ENCODE peak calls at places on chromosomes 3 and 15, in four cellular contexts. I is BJ, R is transverse colon, X is colonic mucosa. F is an unnamed sample.
A peak's percentile ranks its signal among the peaks of the same experiment; 100 is the strongest.

GRCh38 chr15:99303881-99304280 is 52.6 kb downstream of the LRRC28 start:
- DNase-seq in I (no peak), R (no peak), X (no peak), F (no peak)

GRCh38 chr3:159775372-159775961 is 213.2 kb upstream of the IL12A start:
- DNase-seq in I (peak; percentile 61), R (peak; percentile 43), X (no peak), F (no peak)

GRCh38 chr15:67721996-67722395 is 103.3 kb upstream of the SKOR1 start:
- DNase-seq in I (no peak), R (no peak), X (no peak), F (no peak)

GRCh38 chr3:186825294-186825821 is 17.2 kb upstream of the ADIPOQ start:
- DNase-seq in I (no peak), R (no peak), X (no peak), F (peak; percentile 46)

GRCh38 chr15:71294636-71295241 is 179.5 kb downstream of the THSD4 start:
- DNase-seq in I (peak; percentile 88), R (peak; percentile 88), X (peak; percentile 88), F (no peak)

GRCh38 chr15:94607176-94607654 is 375.9 kb downstream of the MCTP2 start:
- DNase-seq in I (no peak), R (peak; percentile 17), X (no peak), F (no peak)

GRCh38 chr15:35980719-35981118 is 434.8 kb upstream of the DPH6 start:
- DNase-seq in I (peak; percentile 12), R (no peak), X (no peak), F (no peak)

GRCh38 chr3:122273498-122273897 is 51.5 kb upstream of the CSTA start:
- DNase-seq in I (no peak), R (no peak), X (no peak), F (no peak)

GRCh38 chr3:58058654-58059263 is 50.5 kb downstream of the FLNB start:
- DNase-seq in I (peak; percentile 81), R (no peak), X (no peak), F (no peak)

GRCh38 chr3:64185436-64185835 is 39.8 kb downstream of the PRICKLE2 start:
- DNase-seq in I (no peak), R (no peak), X (no peak), F (no peak)

GRCh38 chr3:62622553-62623174 is 249.3 kb upstream of the FEZF2 start:
- DNase-seq in I (no peak), R (no peak), X (peak; percentile 18), F (no peak)

GRCh38 chr3:57758686-57759085 is 2.6 kb downstream of the SLMAP start:
- DNase-seq in I (no peak), R (no peak), X (no peak), F (no peak)

GRCh38 chr3:195048059-195048905 is 222.7 kb downstream of the XXYLT1 start:
- DNase-seq in I (no peak), R (no peak), X (no peak), F (peak; percentile 10)

GRCh38 chr15:33211409-33211808 is 16.9 kb upstream of the FMN1 start:
- DNase-seq in I (no peak), R (peak; percentile 31), X (peak; percentile 39), F (no peak)

GRCh38 chr3:89332311-89333159 is 225.1 kb downstream of the EPHA3 start:
- DNase-seq in I (no peak), R (no peak), X (no peak), F (no peak)

GRCh38 chr3:196193738-196194541 is 17.3 kb downstream of the ZDHHC19 start:
- DNase-seq in I (no peak), R (peak; percentile 79), X (peak; percentile 77), F (no peak)

GRCh38 chr3:138196023-138196422 is 8.9 kb downstream of the ARMC8 start:
- DNase-seq in I (no peak), R (no peak), X (no peak), F (no peak)

GRCh38 chr15:70857547-70858265 is 3.7 kb upstream of the LARP6 start:
- DNase-seq in I (no peak), R (no peak), X (no peak), F (no peak)

GRCh38 chr3:184679056-184679502 is 32.8 kb downstream of the MAGEF1 start:
- DNase-seq in I (no peak), R (no peak), X (no peak), F (no peak)

GRCh38 chr3:131630117-131630516 is 127.3 kb upstream of the MRPL3 start:
- DNase-seq in I (no peak), R (no peak), X (no peak), F (no peak)

GRCh38 chr15:76730262-76730661 is 174.9 kb downstream of the SCAPER start:
- DNase-seq in I (no peak), R (no peak), X (no peak), F (no peak)

GRCh38 chr3:156010829-156011228 is 109.5 kb upstream of the KCNAB1 start:
- DNase-seq in I (no peak), R (no peak), X (no peak), F (no peak)

GRCh38 chr3:156817931-156818765 is 8.0 kb upstream of the LEKR1 start:
- DNase-seq in I (no peak), R (no peak), X (no peak), F (no peak)

GRCh38 chr15:66142341-66142740 is 111.2 kb downstream of the MEGF11 start:
- DNase-seq in I (no peak), R (no peak), X (no peak), F (no peak)

GRCh38 chr15:68201879-68202261 is 3.3 kb downstream of the CALML4 start:
- DNase-seq in I (no peak), R (no peak), X (no peak), F (no peak)

GRCh38 chr3:39216176-39216790 is 23.9 kb upstream of the XIRP1 start:
- DNase-seq in I (no peak), R (peak; percentile 21), X (no peak), F (no peak)

GRCh38 chr3:67518196-67518595 is 136.2 kb downstream of the SUCLG2 start:
- DNase-seq in I (no peak), R (no peak), X (no peak), F (no peak)

GRCh38 chr3:194367992-194368841 is 1.3 kb downstream of the LRRC15 start:
- DNase-seq in I (peak; percentile 69), R (no peak), X (no peak), F (no peak)

GRCh38 chr3:197784019-197784585 is 7.0 kb upstream of the LRCH3 start:
- DNase-seq in I (no peak), R (no peak), X (no peak), F (no peak)

GRCh38 chr3:197787412-197787811 is 3.6 kb upstream of the LRCH3 start:
- DNase-seq in I (no peak), R (no peak), X (no peak), F (no peak)

GRCh38 chr3:197782230-197782629 is 8.8 kb upstream of the LRCH3 start:
- DNase-seq in I (no peak), R (no peak), X (no peak), F (no peak)
- H3K36me3 ChIP-seq in I (peaks cover 7% of the 10 kb centered on the region), R (peaks cover 3% of the 10 kb centered on the region), X (peaks cover 11% of the 10 kb centered on the region), F (peaks cover 4% of the 10 kb centered on the region)

DNA sequence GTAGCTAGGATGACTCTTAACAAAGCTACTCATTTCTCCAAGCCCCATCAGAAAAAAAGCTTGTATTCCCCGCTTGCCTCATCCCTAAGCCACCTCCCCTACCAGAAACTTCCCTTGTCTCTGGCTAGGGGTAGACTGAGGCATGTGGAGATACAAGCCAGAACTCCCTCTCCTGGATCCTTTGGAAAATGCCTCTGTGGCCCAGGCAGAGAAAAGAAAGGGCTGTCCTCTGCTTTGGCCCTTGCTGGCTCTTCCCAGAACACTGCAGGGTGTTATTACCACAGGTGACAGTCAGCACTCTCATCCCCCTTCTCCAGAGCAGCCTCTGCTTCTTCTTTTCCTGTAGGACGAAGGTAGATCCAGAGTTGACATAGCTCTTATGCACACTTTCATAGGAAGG is 15.2 kb downstream of the RMDN3 start:
- DNase-seq in I (no peak), R (no peak), X (no peak), F (no peak)
- TF ChIP-seq CTCF in I (no peak), R (no peak), X (no peak), F (no peak)

GRCh38 chr15:100615801-100616200 is 13.4 kb downstream of the ASB7 start:
- DNase-seq in I (no peak), R (no peak), X (no peak), F (no peak)
- H3K36me3 ChIP-seq in I (peaks cover 6% of the 10 kb centered on the region), R (no peaks in the 10 kb centered on the region), X (no peaks in the 10 kb centered on the region), F (no peaks in the 10 kb centered on the region)

DNA sequence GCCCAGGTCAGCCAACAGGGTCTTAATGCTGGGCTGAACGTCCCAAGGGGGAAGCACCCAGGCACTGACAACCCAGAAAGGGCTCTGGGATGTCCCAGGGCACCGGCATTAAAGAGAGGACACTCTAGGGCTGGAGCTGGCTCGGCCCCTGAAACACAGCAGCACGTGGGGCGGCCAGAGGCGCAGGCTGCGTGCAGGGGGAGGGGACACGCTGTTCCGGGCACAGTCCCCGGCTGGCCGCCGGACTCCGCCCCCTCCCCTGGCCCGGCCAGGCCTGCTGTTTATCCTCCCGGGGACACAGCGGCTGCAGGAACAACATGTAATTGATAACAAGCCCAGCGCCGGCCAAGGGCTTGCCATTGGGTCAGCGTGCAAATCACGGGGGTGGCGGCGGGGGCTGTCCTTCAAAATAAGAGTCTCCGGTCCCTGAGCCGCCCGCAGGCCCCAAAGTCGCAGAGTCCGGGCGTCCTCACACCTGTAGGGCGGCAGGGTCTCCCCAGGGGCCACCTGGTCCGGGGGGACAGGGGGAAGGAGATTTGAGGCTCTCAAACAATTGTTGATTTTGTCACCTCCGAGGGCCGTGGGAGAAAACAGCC is 1.3 kb downstream of the KLF15 start:
- DNase-seq in I (no peak), R (peak; percentile 88), X (peak; percentile 83), F (peak; percentile 68)
- TF ChIP-seq CTCF in I (no peak), R (no peak), X (no peak), F (no peak)

GRCh38 chr3:112415390-112415789 is 82.4 kb downstream of the CD200 start:
- DNase-seq in I (no peak), R (no peak), X (no peak), F (no peak)
- H3K36me3 ChIP-seq in I (no peaks in the 10 kb centered on the region), R (no peaks in the 10 kb centered on the region), X (no peaks in the 10 kb centered on the region), F (no peaks in the 10 kb centered on the region)

DNA sequence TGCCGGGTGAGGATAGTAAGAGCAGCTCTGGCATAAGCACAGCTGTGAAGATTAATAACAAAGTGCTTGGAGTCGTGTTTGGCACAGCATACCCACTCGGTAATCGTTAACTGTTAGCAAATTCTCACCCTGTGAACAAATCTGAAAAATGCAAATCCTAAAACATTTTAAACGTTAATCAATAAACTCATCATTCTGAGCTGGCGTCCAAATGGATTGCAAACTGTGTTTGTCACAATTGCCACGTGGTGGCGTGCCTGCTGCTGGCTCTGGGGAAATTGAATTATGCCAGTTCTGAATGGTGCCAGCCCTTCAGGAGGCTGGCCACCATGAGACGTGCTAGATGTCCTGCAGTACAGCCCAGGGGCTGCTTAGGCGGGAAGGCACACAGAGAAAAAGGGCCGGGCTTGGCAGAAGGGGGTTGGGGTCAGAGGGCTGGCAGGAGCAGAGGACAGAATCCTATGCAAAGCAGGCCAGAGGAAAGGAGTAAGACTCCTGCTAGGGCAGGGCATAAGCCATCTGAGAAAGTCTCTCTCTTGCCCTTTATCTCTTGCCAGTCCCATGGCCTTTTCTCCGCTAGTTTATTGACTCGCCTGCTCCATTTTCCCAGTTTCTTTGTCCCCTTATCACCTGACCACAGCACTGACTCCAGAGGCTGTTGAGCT is 22.1 kb upstream of the POLG start:
- DNase-seq in I (no peak), R (no peak), X (no peak), F (no peak)
- TF ChIP-seq CTCF in I (peak; percentile 59), R (no peak), X (peak; percentile 17), F (no peak)

F was measured in Peyer's patch.